ENCODE peak calls at places on chromosomes 3 and 15, in seven cellular contexts. G is Right ventricle myocardium superior, R is NCI-H1694, V is fibroblast of lung, O is AG08396, K is COR-L47, J is RWPE1. L is an unnamed sample.

GRCh38 chr3:194689493-194689901 is 3.8 kb downstream of the FAM43A start:
- DNase-seq in G (peak), R (peak), V (peak), O (peak), K (no peak), J (no peak), L (peak)

GRCh38 chr3:122245513-122246174 is 62.2 kb downstream of the CASR start:
- DNase-seq in G (no peak), R (no peak), V (peak), O (peak), K (no peak), J (peak), L (peak)

GRCh38 chr3:192303235-192303634 is 424.1 kb downstream of the FGF12 start:
- DNase-seq in G (no peak), R (peak), V (no peak), O (no peak), K (peak), J (no peak), L (no peak)

GRCh38 chr15:74199293-74199645 is 3.3 kb downstream of the STRA6 start:
- DNase-seq in G (no peak), R (no peak), V (no peak), O (no peak), K (no peak), J (no peak), L (no peak)

GRCh38 chr15:90887037-90887481 is 2.8 kb downstream of the FES start:
- DNase-seq in G (no peak), R (no peak), V (no peak), O (no peak), K (no peak), J (no peak), L (no peak)

GRCh38 chr15:70025413-70026296 is 72.1 kb downstream of the TLE3 start:
- DNase-seq in G (no peak), R (no peak), V (no peak), O (no peak), K (no peak), J (no peak), L (peak)

GRCh38 chr15:100235030-100235617 is 106.7 kb downstream of the ADAMTS17 start:
- DNase-seq in G (peak), R (no peak), V (no peak), O (no peak), K (no peak), J (no peak), L (no peak)

GRCh38 chr15:29032229-29032625 is 146.5 kb downstream of the APBA2 start:
- DNase-seq in G (no peak), R (no peak), V (no peak), O (no peak), K (no peak), J (no peak), L (no peak)

GRCh38 chr15:39804026-39804425 is 21.4 kb upstream of the FSIP1 start:
- DNase-seq in G (no peak), R (no peak), V (no peak), O (no peak), K (no peak), J (peak), L (peak)

GRCh38 chr3:47478022-47478421 is 2.3 kb upstream of the SCAP start:
- DNase-seq in G (no peak), R (no peak), V (no peak), O (no peak), K (no peak), J (no peak), L (no peak)

GRCh38 chr3:195468391-195468776 is 25.6 kb upstream of the ACAP2 start:
- DNase-seq in G (no peak), R (no peak), V (no peak), O (no peak), K (no peak), J (no peak), L (no peak)

GRCh38 chr15:60343221-60343970 is 54.4 kb downstream of the ANXA2 start:
- DNase-seq in G (no peak), R (no peak), V (peak), O (no peak), K (no peak), J (no peak), L (peak)

GRCh38 chr3:95123104-95123503 is 1060.2 kb downstream of the NSUN3 start:
- DNase-seq in G (no peak), R (no peak), V (no peak), O (no peak), K (no peak), J (no peak), L (no peak)

GRCh38 chr3:2096196-2096595 is 2.5 kb upstream of the CNTN4 start:
- DNase-seq in G (no peak), R (no peak), V (no peak), O (no peak), K (no peak), J (no peak), L (no peak)

GRCh38 chr3:62169871-62170660 is 203.3 kb downstream of the FEZF2 start:
- DNase-seq in G (no peak), R (no peak), V (peak), O (no peak), K (no peak), J (no peak), L (peak)

GRCh38 chr3:67109651-67110204 is 111.6 kb downstream of the KBTBD8 start:
- DNase-seq in G (no peak), R (no peak), V (peak), O (peak), K (peak), J (peak), L (peak)

GRCh38 chr15:72540606-72541237 is 66.6 kb downstream of the ARIH1 start:
- DNase-seq in G (no peak), R (no peak), V (no peak), O (no peak), K (no peak), J (no peak), L (peak)

GRCh38 chr3:48347500-48347899 is 14.0 kb upstream of the SPINK8 start:
- DNase-seq in G (no peak), R (no peak), V (no peak), O (no peak), K (no peak), J (no peak), L (peak)

GRCh38 chr15:26260517-26261133 is 397.5 kb upstream of the ATP10A start:
- DNase-seq in G (no peak), R (peak), V (peak), O (peak), K (peak), J (no peak), L (peak)

GRCh38 chr15:94047566-94047965 is 183.8 kb upstream of the MCTP2 start:
- DNase-seq in G (no peak), R (no peak), V (no peak), O (no peak), K (no peak), J (no peak), L (no peak)

GRCh38 chr15:62706361-62706760 is 336.2 kb upstream of the TPM1 start:
- DNase-seq in G (no peak), R (no peak), V (no peak), O (no peak), K (no peak), J (no peak), L (no peak)

GRCh38 chr3:167691366-167691765 is 37.6 kb upstream of the WDR49 start:
- DNase-seq in G (no peak), R (no peak), V (no peak), O (no peak), K (no peak), J (no peak), L (no peak)

GRCh38 chr15:67090297-67091072 is 25.1 kb downstream of the SMAD3 start:
- DNase-seq in G (no peak), R (no peak), V (no peak), O (no peak), K (no peak), J (no peak), L (peak)

GRCh38 chr3:169454823-169455222 is 208.7 kb downstream of the MECOM start:
- DNase-seq in G (no peak), R (no peak), V (peak), O (peak), K (no peak), J (peak), L (peak)

GRCh38 chr3:21750831-21751391 is at the start of gene ZNF385D:
- DNase-seq in G (peak), R (no peak), V (peak), O (peak), K (no peak), J (no peak), L (peak)

GRCh38 chr3:148681080-148681479 is 16.6 kb upstream of the AGTR1 start:
- DNase-seq in G (no peak), R (no peak), V (no peak), O (no peak), K (no peak), J (peak), L (peak)

GRCh38 chr3:30714104-30714503 is 107.7 kb downstream of the TGFBR2 start:
- DNase-seq in G (no peak), R (no peak), V (no peak), O (no peak), K (no peak), J (no peak), L (no peak)

GRCh38 chr3:117936159-117936558 is 1098.5 kb downstream of the IGSF11 start:
- DNase-seq in G (no peak), R (no peak), V (no peak), O (no peak), K (no peak), J (no peak), L (no peak)